ENCODE peak calls at places on chromosomes 6 and 20, in seven cellular contexts. One of them, this sample, is unnamed.

GRCh38 chr20:2476742-2477615 is 6.4 kb upstream of the SNRPB start:
- DNase-seq in cerebellum: no peak
- DNase-seq in DMS153: no peak
- DNase-seq in Caki2: no peak
- DNase-seq in NCI-H510A: no peak
- DNase-seq in activated T-helper 9 cell treated with anti-CD3 and anti-CD28 coated beads, Interleukin-2, amount 50 U/mL, for 16 hours: no peak
- DNase-seq in stimulated activated CD8-positive, alpha-beta memory T cell treated with anti-CD3 and anti-CD28 coated beads, Interleukin-4, amount 100 ng/mL, for 24 hours: no peak
- DNase-seq in this sample: no peak

GRCh38 chr6:108762394-108762793 is 85.8 kb upstream of the ARMC2 start:
- DNase-seq in stimulated activated CD8-positive, alpha-beta memory T cell treated with anti-CD3 and anti-CD28 coated beads, Interleukin-4, amount 100 ng/mL, for 24 hours: no peak
- DNase-seq in DMS153: no peak
- DNase-seq in NCI-H510A: no peak
- DNase-seq in cerebellum: no peak
- DNase-seq in activated T-helper 9 cell treated with anti-CD3 and anti-CD28 coated beads, Interleukin-2, amount 50 U/mL, for 16 hours: no peak
- DNase-seq in Caki2: no peak
- DNase-seq in this sample: no peak

GRCh38 chr20:63129991-63130653 is 85.8 kb downstream of the YTHDF1 start:
- DNase-seq in DMS153: no peak
- DNase-seq in stimulated activated CD8-positive, alpha-beta memory T cell treated with anti-CD3 and anti-CD28 coated beads, Interleukin-4, amount 100 ng/mL, for 24 hours: no peak
- DNase-seq in activated T-helper 9 cell treated with anti-CD3 and anti-CD28 coated beads, Interleukin-2, amount 50 U/mL, for 16 hours: no peak
- DNase-seq in Caki2: no peak
- DNase-seq in NCI-H510A: no peak
- DNase-seq in cerebellum: no peak
- DNase-seq in this sample: no peak

GRCh38 chr20:21433329-21433890 is 36.1 kb upstream of the NKX2-4 start:
- DNase-seq in cerebellum: no peak
- DNase-seq in activated T-helper 9 cell treated with anti-CD3 and anti-CD28 coated beads, Interleukin-2, amount 50 U/mL, for 16 hours: no peak
- DNase-seq in stimulated activated CD8-positive, alpha-beta memory T cell treated with anti-CD3 and anti-CD28 coated beads, Interleukin-4, amount 100 ng/mL, for 24 hours: no peak
- DNase-seq in Caki2: peak
- DNase-seq in DMS153: no peak
- DNase-seq in NCI-H510A: no peak
- DNase-seq in this sample: no peak

GRCh38 chr20:16283978-16284377 is 289.3 kb downstream of the KIF16B start:
- DNase-seq in cerebellum: no peak
- DNase-seq in activated T-helper 9 cell treated with anti-CD3 and anti-CD28 coated beads, Interleukin-2, amount 50 U/mL, for 16 hours: no peak
- DNase-seq in Caki2: peak
- DNase-seq in stimulated activated CD8-positive, alpha-beta memory T cell treated with anti-CD3 and anti-CD28 coated beads, Interleukin-4, amount 100 ng/mL, for 24 hours: no peak
- DNase-seq in NCI-H510A: no peak
- DNase-seq in DMS153: no peak
- DNase-seq in this sample: no peak

GRCh38 chr20:13525225-13525940 is 113.3 kb downstream of the TASP1 start:
- DNase-seq in stimulated activated CD8-positive, alpha-beta memory T cell treated with anti-CD3 and anti-CD28 coated beads, Interleukin-4, amount 100 ng/mL, for 24 hours: no peak
- DNase-seq in NCI-H510A: no peak
- DNase-seq in DMS153: no peak
- DNase-seq in activated T-helper 9 cell treated with anti-CD3 and anti-CD28 coated beads, Interleukin-2, amount 50 U/mL, for 16 hours: no peak
- DNase-seq in Caki2: peak
- DNase-seq in cerebellum: no peak
- DNase-seq in this sample: no peak

GRCh38 chr6:33851959-33852358 is 48.2 kb upstream of the MLN start:
- DNase-seq in DMS153: peak
- DNase-seq in NCI-H510A: no peak
- DNase-seq in stimulated activated CD8-positive, alpha-beta memory T cell treated with anti-CD3 and anti-CD28 coated beads, Interleukin-4, amount 100 ng/mL, for 24 hours: no peak
- DNase-seq in activated T-helper 9 cell treated with anti-CD3 and anti-CD28 coated beads, Interleukin-2, amount 50 U/mL, for 16 hours: no peak
- DNase-seq in Caki2: peak
- DNase-seq in cerebellum: no peak
- DNase-seq in this sample: no peak

GRCh38 chr6:136113736-136114173 is 136.4 kb downstream of the MTFR2 start:
- DNase-seq in DMS153: peak
- DNase-seq in Caki2: peak
- DNase-seq in cerebellum: no peak
- DNase-seq in activated T-helper 9 cell treated with anti-CD3 and anti-CD28 coated beads, Interleukin-2, amount 50 U/mL, for 16 hours: no peak
- DNase-seq in stimulated activated CD8-positive, alpha-beta memory T cell treated with anti-CD3 and anti-CD28 coated beads, Interleukin-4, amount 100 ng/mL, for 24 hours: no peak
- DNase-seq in NCI-H510A: peak
- DNase-seq in this sample: no peak

GRCh38 chr20:57938158-57939108 is 228.6 kb upstream of the PMEPA1 start:
- DNase-seq in Caki2: no peak
- DNase-seq in activated T-helper 9 cell treated with anti-CD3 and anti-CD28 coated beads, Interleukin-2, amount 50 U/mL, for 16 hours: no peak
- DNase-seq in DMS153: no peak
- DNase-seq in cerebellum: no peak
- DNase-seq in stimulated activated CD8-positive, alpha-beta memory T cell treated with anti-CD3 and anti-CD28 coated beads, Interleukin-4, amount 100 ng/mL, for 24 hours: no peak
- DNase-seq in NCI-H510A: no peak
- DNase-seq in this sample: no peak

GRCh38 chr20:58109126-58109880 is 119.2 kb downstream of the ANKRD60 start:
- DNase-seq in activated T-helper 9 cell treated with anti-CD3 and anti-CD28 coated beads, Interleukin-2, amount 50 U/mL, for 16 hours: no peak
- DNase-seq in DMS153: no peak
- DNase-seq in Caki2: no peak
- DNase-seq in stimulated activated CD8-positive, alpha-beta memory T cell treated with anti-CD3 and anti-CD28 coated beads, Interleukin-4, amount 100 ng/mL, for 24 hours: no peak
- DNase-seq in cerebellum: no peak
- DNase-seq in NCI-H510A: no peak
- DNase-seq in this sample: no peak

GRCh38 chr6:15473741-15474161 is 189.1 kb downstream of the DTNBP1 start:
- DNase-seq in Caki2: no peak
- DNase-seq in cerebellum: peak
- DNase-seq in stimulated activated CD8-positive, alpha-beta memory T cell treated with anti-CD3 and anti-CD28 coated beads, Interleukin-4, amount 100 ng/mL, for 24 hours: no peak
- DNase-seq in DMS153: no peak
- DNase-seq in NCI-H510A: no peak
- DNase-seq in activated T-helper 9 cell treated with anti-CD3 and anti-CD28 coated beads, Interleukin-2, amount 50 U/mL, for 16 hours: no peak
- DNase-seq in this sample: no peak

GRCh38 chr6:112283621-112284020 is 29.3 kb upstream of the LAMA4 start:
- DNase-seq in activated T-helper 9 cell treated with anti-CD3 and anti-CD28 coated beads, Interleukin-2, amount 50 U/mL, for 16 hours: no peak
- DNase-seq in DMS153: no peak
- DNase-seq in stimulated activated CD8-positive, alpha-beta memory T cell treated with anti-CD3 and anti-CD28 coated beads, Interleukin-4, amount 100 ng/mL, for 24 hours: no peak
- DNase-seq in cerebellum: no peak
- DNase-seq in Caki2: no peak
- DNase-seq in NCI-H510A: no peak
- DNase-seq in this sample: no peak

GRCh38 chr20:59159822-59160740 is 3.5 kb upstream of the ZNF831 start:
- DNase-seq in NCI-H510A: no peak
- DNase-seq in DMS153: no peak
- DNase-seq in activated T-helper 9 cell treated with anti-CD3 and anti-CD28 coated beads, Interleukin-2, amount 50 U/mL, for 16 hours: no peak
- DNase-seq in cerebellum: no peak
- DNase-seq in stimulated activated CD8-positive, alpha-beta memory T cell treated with anti-CD3 and anti-CD28 coated beads, Interleukin-4, amount 100 ng/mL, for 24 hours: no peak
- DNase-seq in Caki2: no peak
- DNase-seq in this sample: peak

GRCh38 chr6:117280922-117281321 is 15.6 kb downstream of the VGLL2 start:
- DNase-seq in DMS153: no peak
- DNase-seq in NCI-H510A: no peak
- DNase-seq in stimulated activated CD8-positive, alpha-beta memory T cell treated with anti-CD3 and anti-CD28 coated beads, Interleukin-4, amount 100 ng/mL, for 24 hours: no peak
- DNase-seq in cerebellum: no peak
- DNase-seq in Caki2: no peak
- DNase-seq in activated T-helper 9 cell treated with anti-CD3 and anti-CD28 coated beads, Interleukin-2, amount 50 U/mL, for 16 hours: no peak
- DNase-seq in this sample: no peak

GRCh38 chr6:28747631-28748157 is 176.1 kb downstream of the TRIM27 start:
- DNase-seq in cerebellum: no peak
- DNase-seq in Caki2: peak
- DNase-seq in DMS153: peak
- DNase-seq in activated T-helper 9 cell treated with anti-CD3 and anti-CD28 coated beads, Interleukin-2, amount 50 U/mL, for 16 hours: no peak
- DNase-seq in NCI-H510A: no peak
- DNase-seq in stimulated activated CD8-positive, alpha-beta memory T cell treated with anti-CD3 and anti-CD28 coated beads, Interleukin-4, amount 100 ng/mL, for 24 hours: no peak
- DNase-seq in this sample: peak

This sample was measured in SHP77 treated with DMSO at 0.1 percent for 48 hours.